ENCODE peak calls at places on chromosomes 3 and 15, in eight cellular contexts. One of them, this sample, is unnamed.

GRCh38 chr15:31571676-31572075 is 245.0 kb downstream of the KLF13 start:
- DNase-seq in BJ: no peak
- DNase-seq in fibroblast of lung: no peak
- DNase-seq in mesendoderm: peak; percentile 48
- DNase-seq in effector memory CD4-positive, alpha-beta T cell: no peak
- DNase-seq in breast epithelium: no peak
- DNase-seq in AG04449: no peak
- DNase-seq in CD4-positive, CD25-positive, alpha-beta regulatory T cell: no peak
- DNase-seq in this sample: no peak

GRCh38 chr3:68059628-68060027 is 405.2 kb upstream of the SUCLG2 start:
- DNase-seq in BJ: no peak
- DNase-seq in fibroblast of lung: no peak
- DNase-seq in mesendoderm: no peak
- DNase-seq in effector memory CD4-positive, alpha-beta T cell: no peak
- DNase-seq in breast epithelium: no peak
- DNase-seq in AG04449: no peak
- DNase-seq in CD4-positive, CD25-positive, alpha-beta regulatory T cell: no peak
- DNase-seq in this sample: no peak

GRCh38 chr15:27826411-27826810 is 272.7 kb downstream of the OCA2 start:
- DNase-seq in BJ: no peak
- DNase-seq in fibroblast of lung: peak; percentile 54
- DNase-seq in mesendoderm: no peak
- DNase-seq in effector memory CD4-positive, alpha-beta T cell: no peak
- DNase-seq in breast epithelium: no peak
- DNase-seq in AG04449: no peak
- DNase-seq in CD4-positive, CD25-positive, alpha-beta regulatory T cell: no peak
- DNase-seq in this sample: no peak

GRCh38 chr3:63067999-63068645 is 192.9 kb upstream of the CADPS start:
- DNase-seq in BJ: no peak
- DNase-seq in fibroblast of lung: peak; percentile 59
- DNase-seq in mesendoderm: peak; percentile 75
- DNase-seq in effector memory CD4-positive, alpha-beta T cell: no peak
- DNase-seq in breast epithelium: no peak
- DNase-seq in AG04449: no peak
- DNase-seq in CD4-positive, CD25-positive, alpha-beta regulatory T cell: no peak
- DNase-seq in this sample: peak; percentile 67

GRCh38 chr3:53773586-53774368 is 72.4 kb downstream of the CHDH start:
- DNase-seq in BJ: peak; percentile 82
- DNase-seq in fibroblast of lung: peak; percentile 76
- DNase-seq in mesendoderm: peak; percentile 74
- DNase-seq in effector memory CD4-positive, alpha-beta T cell: no peak
- DNase-seq in breast epithelium: no peak
- DNase-seq in AG04449: peak; percentile 72
- DNase-seq in CD4-positive, CD25-positive, alpha-beta regulatory T cell: no peak
- DNase-seq in this sample: no peak

GRCh38 chr3:111197485-111197884 is 125.9 kb downstream of the NECTIN3 start:
- DNase-seq in BJ: no peak
- DNase-seq in fibroblast of lung: no peak
- DNase-seq in mesendoderm: no peak
- DNase-seq in effector memory CD4-positive, alpha-beta T cell: no peak
- DNase-seq in breast epithelium: no peak
- DNase-seq in AG04449: no peak
- DNase-seq in CD4-positive, CD25-positive, alpha-beta regulatory T cell: no peak
- DNase-seq in this sample: no peak

GRCh38 chr3:27507111-27507510 is 22.9 kb upstream of the SLC4A7 start:
- DNase-seq in BJ: no peak
- DNase-seq in fibroblast of lung: no peak
- DNase-seq in mesendoderm: no peak
- DNase-seq in effector memory CD4-positive, alpha-beta T cell: no peak
- DNase-seq in breast epithelium: no peak
- DNase-seq in AG04449: no peak
- DNase-seq in CD4-positive, CD25-positive, alpha-beta regulatory T cell: no peak
- DNase-seq in this sample: no peak

GRCh38 chr15:94441782-94442181 is 210.4 kb downstream of the MCTP2 start:
- DNase-seq in BJ: no peak
- DNase-seq in fibroblast of lung: no peak
- DNase-seq in mesendoderm: no peak
- DNase-seq in effector memory CD4-positive, alpha-beta T cell: no peak
- DNase-seq in breast epithelium: no peak
- DNase-seq in AG04449: no peak
- DNase-seq in CD4-positive, CD25-positive, alpha-beta regulatory T cell: no peak
- DNase-seq in this sample: no peak

GRCh38 chr3:43379343-43379742 is 93.0 kb downstream of the SNRK start:
- DNase-seq in BJ: peak; percentile 42
- DNase-seq in fibroblast of lung: peak; percentile 82
- DNase-seq in mesendoderm: no peak
- DNase-seq in effector memory CD4-positive, alpha-beta T cell: no peak
- DNase-seq in breast epithelium: no peak
- DNase-seq in AG04449: peak; percentile 47
- DNase-seq in CD4-positive, CD25-positive, alpha-beta regulatory T cell: no peak
- DNase-seq in this sample: no peak

GRCh38 chr3:150727653-150728502 is 24.2 kb upstream of the ERICH6 start:
- DNase-seq in BJ: no peak
- DNase-seq in fibroblast of lung: no peak
- DNase-seq in mesendoderm: no peak
- DNase-seq in effector memory CD4-positive, alpha-beta T cell: no peak
- DNase-seq in breast epithelium: no peak
- DNase-seq in AG04449: no peak
- DNase-seq in CD4-positive, CD25-positive, alpha-beta regulatory T cell: no peak
- DNase-seq in this sample: no peak

GRCh38 chr15:41930221-41930866 is 36.5 kb upstream of the SPTBN5 start:
- DNase-seq in BJ: peak; percentile 95
- DNase-seq in fibroblast of lung: peak; percentile 98
- DNase-seq in mesendoderm: no peak
- DNase-seq in effector memory CD4-positive, alpha-beta T cell: no peak
- DNase-seq in breast epithelium: no peak
- DNase-seq in AG04449: peak; percentile 78
- DNase-seq in CD4-positive, CD25-positive, alpha-beta regulatory T cell: no peak
- DNase-seq in this sample: no peak

GRCh38 chr3:153601422-153601853 is 439.4 kb downstream of the RAP2B start:
- DNase-seq in BJ: no peak
- DNase-seq in fibroblast of lung: no peak
- DNase-seq in mesendoderm: peak; percentile 46
- DNase-seq in effector memory CD4-positive, alpha-beta T cell: no peak
- DNase-seq in breast epithelium: no peak
- DNase-seq in AG04449: no peak
- DNase-seq in CD4-positive, CD25-positive, alpha-beta regulatory T cell: no peak
- DNase-seq in this sample: no peak

GRCh38 chr15:92385096-92385495 is 8.6 kb upstream of the ST8SIA2 start:
- DNase-seq in BJ: no peak
- DNase-seq in fibroblast of lung: peak; percentile 41
- DNase-seq in mesendoderm: peak; percentile 88
- DNase-seq in effector memory CD4-positive, alpha-beta T cell: no peak
- DNase-seq in breast epithelium: no peak
- DNase-seq in AG04449: peak; percentile 47
- DNase-seq in CD4-positive, CD25-positive, alpha-beta regulatory T cell: no peak
- DNase-seq in this sample: no peak

GRCh38 chr3:100087203-100087602 is 27.1 kb downstream of the FILIP1L start:
- DNase-seq in BJ: peak; percentile 70
- DNase-seq in fibroblast of lung: peak; percentile 86
- DNase-seq in mesendoderm: no peak
- DNase-seq in effector memory CD4-positive, alpha-beta T cell: no peak
- DNase-seq in breast epithelium: no peak
- DNase-seq in AG04449: no peak
- DNase-seq in CD4-positive, CD25-positive, alpha-beta regulatory T cell: no peak
- DNase-seq in this sample: no peak

GRCh38 chr15:72155635-72156616 is 37.7 kb downstream of the SENP8 start:
- DNase-seq in BJ: peak; percentile 29
- DNase-seq in fibroblast of lung: peak; percentile 65
- DNase-seq in mesendoderm: peak; percentile 87
- DNase-seq in effector memory CD4-positive, alpha-beta T cell: peak; percentile 48
- DNase-seq in breast epithelium: peak; percentile 88
- DNase-seq in AG04449: peak; percentile 29
- DNase-seq in CD4-positive, CD25-positive, alpha-beta regulatory T cell: peak; percentile 75
- DNase-seq in this sample: peak; percentile 74

GRCh38 chr3:38283810-38284775 is 2.0 kb downstream of the SLC22A14 start:
- DNase-seq in BJ: peak; percentile 33
- DNase-seq in fibroblast of lung: peak; percentile 61
- DNase-seq in mesendoderm: no peak
- DNase-seq in effector memory CD4-positive, alpha-beta T cell: no peak
- DNase-seq in breast epithelium: no peak
- DNase-seq in AG04449: peak; percentile 24
- DNase-seq in CD4-positive, CD25-positive, alpha-beta regulatory T cell: no peak
- DNase-seq in this sample: no peak

GRCh38 chr3:58691997-58692396 is 25.4 kb upstream of the FAM3D start:
- DNase-seq in BJ: no peak
- DNase-seq in fibroblast of lung: peak; percentile 19
- DNase-seq in mesendoderm: peak; percentile 77
- DNase-seq in effector memory CD4-positive, alpha-beta T cell: no peak
- DNase-seq in breast epithelium: no peak
- DNase-seq in AG04449: no peak
- DNase-seq in CD4-positive, CD25-positive, alpha-beta regulatory T cell: no peak
- DNase-seq in this sample: peak; percentile 33

GRCh38 chr3:136929984-136930671 is 27.7 kb upstream of the IL20RB start:
- DNase-seq in BJ: no peak
- DNase-seq in fibroblast of lung: peak; percentile 23
- DNase-seq in mesendoderm: no peak
- DNase-seq in effector memory CD4-positive, alpha-beta T cell: no peak
- DNase-seq in breast epithelium: no peak
- DNase-seq in AG04449: no peak
- DNase-seq in CD4-positive, CD25-positive, alpha-beta regulatory T cell: no peak
- DNase-seq in this sample: no peak

GRCh38 chr3:97952280-97952679 is 20.0 kb downstream of the RIOX2 start:
- DNase-seq in BJ: no peak
- DNase-seq in fibroblast of lung: no peak
- DNase-seq in mesendoderm: no peak
- DNase-seq in effector memory CD4-positive, alpha-beta T cell: no peak
- DNase-seq in breast epithelium: no peak
- DNase-seq in AG04449: no peak
- DNase-seq in CD4-positive, CD25-positive, alpha-beta regulatory T cell: no peak
- DNase-seq in this sample: no peak

GRCh38 chr3:63791974-63792373 is 27.1 kb upstream of the C3orf49 start:
- DNase-seq in BJ: peak; percentile 35
- DNase-seq in fibroblast of lung: peak; percentile 54
- DNase-seq in mesendoderm: peak; percentile 23
- DNase-seq in effector memory CD4-positive, alpha-beta T cell: no peak
- DNase-seq in breast epithelium: no peak
- DNase-seq in AG04449: peak; percentile 17
- DNase-seq in CD4-positive, CD25-positive, alpha-beta regulatory T cell: no peak
- DNase-seq in this sample: no peak

DNA sequence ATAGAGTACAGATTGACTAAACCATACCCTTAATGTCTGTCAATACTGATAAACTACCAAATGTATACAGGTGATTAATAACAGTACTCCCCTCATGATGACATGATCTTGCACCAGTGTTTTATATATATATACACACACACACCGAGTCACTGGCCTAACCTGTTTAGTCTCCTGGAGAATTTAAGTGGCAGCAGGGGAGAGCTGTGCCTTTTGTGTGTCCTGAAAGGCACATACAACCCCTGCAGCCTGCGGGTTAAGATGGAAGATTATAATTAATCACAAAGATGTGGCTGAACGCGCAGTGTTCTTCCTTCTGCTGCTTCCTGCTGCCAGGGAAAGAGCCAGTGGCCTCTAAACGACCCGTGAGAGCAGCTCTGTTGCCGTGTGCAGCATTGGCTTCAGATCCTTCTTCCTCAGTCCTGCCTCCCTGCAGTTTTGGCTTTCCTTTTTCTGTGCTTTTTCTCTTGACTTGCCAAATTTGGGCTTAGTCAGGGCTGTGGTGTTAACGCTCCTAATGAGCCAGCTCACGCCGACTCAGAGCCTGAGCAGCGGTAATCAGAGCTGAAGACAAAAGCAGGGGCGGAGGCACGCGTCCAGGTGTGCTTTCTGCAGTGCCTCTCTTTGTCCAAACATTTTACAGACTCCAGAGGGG is 42.5 kb upstream of the UBE3A start:
- DNase-seq in BJ: no peak
- DNase-seq in fibroblast of lung: peak; percentile 28
- DNase-seq in mesendoderm: peak; percentile 70
- DNase-seq in effector memory CD4-positive, alpha-beta T cell: no peak
- DNase-seq in breast epithelium: no peak
- DNase-seq in AG04449: no peak
- DNase-seq in CD4-positive, CD25-positive, alpha-beta regulatory T cell: no peak
- DNase-seq in this sample: no peak
- H3K4me3 ChIP-seq in BJ: no peak overlapping the region
- H3K4me3 ChIP-seq in fibroblast of lung: no peak overlapping the region
- H3K4me3 ChIP-seq in mesendoderm: no peak overlapping the region
- H3K4me3 ChIP-seq in effector memory CD4-positive, alpha-beta T cell: no peak overlapping the region
- H3K4me3 ChIP-seq in breast epithelium: peak overlapping the region; percentile 58
- H3K4me3 ChIP-seq in AG04449: no peak overlapping the region
- H3K4me3 ChIP-seq in CD4-positive, CD25-positive, alpha-beta regulatory T cell: no peak overlapping the region
- H3K4me3 ChIP-seq in this sample: no peak overlapping the region

DNA sequence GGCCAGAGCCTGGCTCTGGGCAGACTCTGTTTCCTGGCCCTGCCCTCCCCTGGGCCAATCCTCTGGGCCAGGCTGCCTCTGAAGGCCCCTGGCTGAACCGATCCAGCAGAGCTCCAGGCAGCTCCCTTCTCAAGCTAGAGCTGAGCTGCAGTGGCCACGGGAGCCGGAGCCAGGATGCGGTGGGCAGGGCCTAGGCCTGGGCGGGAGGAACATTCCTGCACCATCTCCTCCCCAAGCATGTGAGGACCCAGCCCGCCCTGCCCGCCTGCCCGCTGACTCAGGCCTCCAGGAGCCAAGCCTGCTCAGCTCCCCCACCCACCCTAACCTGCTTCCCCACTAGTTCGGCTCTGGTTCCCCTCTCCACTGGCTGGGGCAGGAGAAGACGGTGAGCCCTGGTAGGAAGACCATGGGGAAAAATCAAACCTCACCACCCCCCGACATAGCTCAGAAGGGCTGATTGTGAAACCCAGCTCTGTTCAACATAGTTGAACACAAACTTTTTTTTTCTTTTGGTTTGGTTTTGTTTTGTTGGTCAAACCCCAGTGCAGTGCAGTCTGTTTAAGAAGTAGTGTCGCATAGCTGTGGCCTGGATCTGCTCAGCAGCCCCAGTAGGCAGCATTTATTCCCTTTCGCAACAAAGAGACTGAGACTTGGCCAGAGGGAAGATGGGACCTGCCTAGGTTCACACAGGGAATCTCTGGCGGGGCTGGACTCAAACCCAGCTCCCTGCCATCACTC is 13.5 kb downstream of the SNX33 start:
- DNase-seq in BJ: peak; percentile 80
- DNase-seq in fibroblast of lung: peak; percentile 96
- DNase-seq in mesendoderm: peak; percentile 86
- DNase-seq in effector memory CD4-positive, alpha-beta T cell: no peak
- DNase-seq in breast epithelium: peak; percentile 84
- DNase-seq in AG04449: peak; percentile 83
- DNase-seq in CD4-positive, CD25-positive, alpha-beta regulatory T cell: no peak
- DNase-seq in this sample: no peak
- H3K4me3 ChIP-seq in BJ: no peak overlapping the region
- H3K4me3 ChIP-seq in fibroblast of lung: peak overlapping the region; percentile 32
- H3K4me3 ChIP-seq in mesendoderm: no peak overlapping the region
- H3K4me3 ChIP-seq in effector memory CD4-positive, alpha-beta T cell: no peak overlapping the region
- H3K4me3 ChIP-seq in breast epithelium: peak overlapping the region; percentile 46
- H3K4me3 ChIP-seq in AG04449: peak overlapping the region; percentile 23
- H3K4me3 ChIP-seq in CD4-positive, CD25-positive, alpha-beta regulatory T cell: no peak overlapping the region
- H3K4me3 ChIP-seq in this sample: no peak overlapping the region

GRCh38 chr15:40872791-40873526 is 1.1 kb downstream of the RHOV start:
- DNase-seq in BJ: no peak
- DNase-seq in fibroblast of lung: no peak
- DNase-seq in mesendoderm: no peak
- DNase-seq in effector memory CD4-positive, alpha-beta T cell: no peak
- DNase-seq in breast epithelium: no peak
- DNase-seq in AG04449: no peak
- DNase-seq in CD4-positive, CD25-positive, alpha-beta regulatory T cell: no peak
- DNase-seq in this sample: no peak
- H3K4me3 ChIP-seq in BJ: no peak overlapping the region
- H3K4me3 ChIP-seq in fibroblast of lung: no peak overlapping the region
- H3K4me3 ChIP-seq in mesendoderm: no peak overlapping the region
- H3K4me3 ChIP-seq in effector memory CD4-positive, alpha-beta T cell: no peak overlapping the region
- H3K4me3 ChIP-seq in breast epithelium: peak overlapping the region; percentile 81
- H3K4me3 ChIP-seq in AG04449: no peak overlapping the region
- H3K4me3 ChIP-seq in CD4-positive, CD25-positive, alpha-beta regulatory T cell: no peak overlapping the region
- H3K4me3 ChIP-seq in this sample: no peak overlapping the region

GRCh38 chr3:152384412-152384811 is 115.7 kb downstream of the MBNL1 start:
- DNase-seq in BJ: no peak
- DNase-seq in fibroblast of lung: no peak
- DNase-seq in mesendoderm: no peak
- DNase-seq in effector memory CD4-positive, alpha-beta T cell: no peak
- DNase-seq in breast epithelium: no peak
- DNase-seq in AG04449: no peak
- DNase-seq in CD4-positive, CD25-positive, alpha-beta regulatory T cell: peak; percentile 12
- DNase-seq in this sample: no peak
- H3K4me3 ChIP-seq in BJ: no peak overlapping the region
- H3K4me3 ChIP-seq in fibroblast of lung: no peak overlapping the region
- H3K4me3 ChIP-seq in mesendoderm: no peak overlapping the region
- H3K4me3 ChIP-seq in effector memory CD4-positive, alpha-beta T cell: no peak overlapping the region
- H3K4me3 ChIP-seq in breast epithelium: no peak overlapping the region
- H3K4me3 ChIP-seq in AG04449: no peak overlapping the region
- H3K4me3 ChIP-seq in CD4-positive, CD25-positive, alpha-beta regulatory T cell: peak overlapping the region; percentile 52
- H3K4me3 ChIP-seq in this sample: no peak overlapping the region

This sample was measured in Jurkat, Clone E6-1.